ENCODE peak calls at places on chromosomes 4 and X, in eight cellular contexts. X is mesenchymal stem cell; R is non-pigmented ciliary epithelial cell; G is stimulated activated CD4-positive, alpha-beta T cell treated with anti-CD3 and anti-CD28 coated beads, Interleukin-1b, Interleukin-23, amount 100 ng/mL, for 48 hours; Q is hepatocyte; H is activated naive CD8-positive, alpha-beta T cell treated with anti-CD3 and anti-CD28 coated beads, Interleukin-2, amount 10 ng/mL, durations not matched to agents 7 days and 5 days; V is fibroblast of villous mesenchyme; P is psoas muscle. M is an unnamed sample.

GRCh38 chr4:6120361-6120760 is 80.0 kb downstream of the JAKMIP1 start:
- DNase-seq in P (no peak), Q (no peak), V (no peak), X (no peak), G (no peak), H (no peak), R (no peak), M (no peak)

GRCh38 chr4:40409835-40410234 is 74.7 kb downstream of the CHRNA9 start:
- DNase-seq in H (no peak), Q (no peak), P (no peak), R (peak; percentile 20), V (peak; percentile 42), G (no peak), X (peak; percentile 65), M (no peak)

GRCh38 chrX:129731228-129731627 is 7.6 kb upstream of the XPNPEP2 start:
- DNase-seq in X (no peak), V (no peak), G (no peak), Q (no peak), R (no peak), P (no peak), H (no peak), M (no peak)

GRCh38 chrX:127128282-127128681 is 308.8 kb downstream of the PRR32 start:
- DNase-seq in X (no peak), G (no peak), H (no peak), V (no peak), Q (no peak), R (no peak), P (no peak), M (no peak)

GRCh38 chrX:155070663-155070974 is 317 bp downstream of the CMC4 start:
- DNase-seq in X (no peak), G (no peak), V (no peak), R (no peak), H (no peak), P (no peak), Q (no peak), M (peak; percentile 1)

GRCh38 chr4:99324361-99324760 is 3.2 kb upstream of the ADH1B start:
- DNase-seq in V (no peak), X (no peak), H (no peak), P (no peak), Q (no peak), G (no peak), R (no peak), M (no peak)

GRCh38 chr4:139265654-139266053 is 14.4 kb downstream of the MGARP start:
- DNase-seq in Q (no peak), G (no peak), P (no peak), V (no peak), H (no peak), R (no peak), X (no peak), M (no peak)

GRCh38 chr4:167885872-167886271 is 206.5 kb upstream of the ANXA10 start:
- DNase-seq in R (no peak), H (no peak), V (no peak), X (no peak), P (no peak), G (no peak), Q (no peak), M (no peak)

GRCh38 chr4:8035371-8035780 is 95.7 kb upstream of the AFAP1 start:
- DNase-seq in V (peak; percentile 14), X (peak; percentile 29), H (no peak), G (no peak), P (no peak), R (peak; percentile 50), Q (no peak), M (no peak)

GRCh38 chr4:81601270-81601694 is 129.6 kb upstream of the RASGEF1B start:
- DNase-seq in V (no peak), R (no peak), H (no peak), G (no peak), Q (peak; percentile 36), X (no peak), P (no peak), M (no peak)

GRCh38 chr4:122577808-122578781 is 42.8 kb downstream of the IL21 start:
- DNase-seq in H (peak; percentile 52), G (peak; percentile 73), Q (peak; percentile 71), P (no peak), V (peak; percentile 36), X (peak; percentile 71), R (no peak), M (peak; percentile 56)

GRCh38 chr4:142960134-142960533 is 114.0 kb upstream of the INPP4B start:
- DNase-seq in Q (peak; percentile 21), P (no peak), H (no peak), X (no peak), V (peak; percentile 15), G (no peak), R (peak; percentile 1), M (no peak)

GRCh38 chrX:31522760-31523159 is 450.9 kb upstream of the FTHL17 start:
- DNase-seq in R (no peak), P (no peak), Q (no peak), V (no peak), G (no peak), H (no peak), X (no peak), M (no peak)

GRCh38 chr4:110475881-110476818 is at the start of gene ENPEP:
- DNase-seq in V (peak; percentile 59), G (no peak), Q (peak; percentile 32), H (no peak), P (peak; percentile 29), X (no peak), R (no peak), M (no peak)

GRCh38 chr4:74944354-74944793 is 11.5 kb downstream of the PARM1 start:
- DNase-seq in G (no peak), R (no peak), Q (peak; percentile 43), X (no peak), P (no peak), V (no peak), H (no peak), M (no peak)

GRCh38 chr4:76539979-76540378 is 105.0 kb downstream of the SHROOM3 start:
- DNase-seq in R (no peak), G (no peak), V (no peak), Q (peak; percentile 21), P (no peak), X (peak; percentile 37), H (no peak), M (peak; percentile 53)

GRCh38 chr4:151700566-151701316 is 60.1 kb downstream of the GATB start:
- DNase-seq in Q (no peak), H (no peak), X (no peak), P (no peak), V (no peak), G (peak; percentile 63), R (no peak), M (no peak)

GRCh38 chr4:8251110-8251883 is 18.3 kb upstream of the HTRA3 start:
- DNase-seq in G (no peak), R (no peak), V (no peak), Q (no peak), H (no peak), X (no peak), P (peak; percentile 7), M (no peak)

GRCh38 chrX:128975716-128976115 is 547.6 kb downstream of the SMARCA1 start:
- DNase-seq in X (peak; percentile 0), P (no peak), V (no peak), G (no peak), H (peak; percentile 29), Q (peak; percentile 56), R (no peak), M (no peak)

GRCh38 chr4:23382880-23383279 is 507.0 kb downstream of the PPARGC1A start:
- DNase-seq in Q (no peak), P (no peak), R (peak; percentile 63), V (no peak), H (no peak), X (peak; percentile 75), G (no peak), M (no peak)

GRCh38 chr4:102684605-102685052 is 76.1 kb downstream of the MANBA start:
- DNase-seq in Q (peak; percentile 19), G (no peak), V (peak; percentile 76), H (no peak), X (peak; percentile 94), R (peak; percentile 85), P (no peak), M (no peak)

GRCh38 chr4:84750260-84750955 is 167.5 kb downstream of the CDS1 start:
- DNase-seq in X (peak; percentile 62), Q (peak; percentile 72), H (no peak), R (peak; percentile 26), P (no peak), G (no peak), V (peak; percentile 76), M (peak; percentile 56)